ENCODE peak calls at places on chromosomes 1 and 21, in seven cellular contexts. K is GM23338, J is PC-3, X is HCT116, M is GM23248, B is neural progenitor cell, O is MM.1S. R is an unnamed sample. For H3K4me1, the result is how much of the 10 kb centered on the place peaks cover.

GRCh38 chr1:231240531-231240882 is 505 bp upstream of the GNPAT start:
- DNase-seq in X (no peak), M (peak), B (peak), O (no peak), J (peak), K (no peak), R (peak)

GRCh38 chr1:221715321-221716169 is 26.3 kb downstream of the DUSP10 start:
- DNase-seq in O (no peak), J (peak), B (peak), M (peak), K (peak), X (no peak), R (peak)

GRCh38 chr1:205935869-205936268 is 7.4 kb downstream of the SLC26A9 start:
- DNase-seq in J (no peak), K (no peak), M (no peak), B (no peak), O (no peak), X (no peak), R (no peak)

GRCh38 chr1:180837025-180837424 is 75.7 kb upstream of the KIAA1614 start:
- DNase-seq in O (no peak), B (peak), M (no peak), X (no peak), J (no peak), K (peak), R (no peak)

GRCh38 chr1:29408831-29409605 is 172.7 kb downstream of the PTPRU start:
- DNase-seq in X (no peak), M (no peak), B (no peak), J (no peak), K (no peak), O (no peak), R (no peak)

GRCh38 chr1:24903560-24903954 is 26.5 kb downstream of the RUNX3 start:
- DNase-seq in O (no peak), X (no peak), M (no peak), K (no peak), B (no peak), J (no peak), R (no peak)

GRCh38 chr1:234398849-234399381 is 25.7 kb downstream of the COA6 start:
- DNase-seq in J (peak), O (peak), B (no peak), X (no peak), K (no peak), M (peak), R (no peak)

GRCh38 chr1:233520510-233521191 is 93.3 kb upstream of the KCNK1 start:
- DNase-seq in M (peak), X (peak), K (no peak), O (no peak), J (peak), B (no peak), R (peak)

GRCh38 chr1:156152628-156153027 is 757 bp upstream of the SEMA4A start:
- DNase-seq in K (no peak), X (no peak), M (no peak), O (no peak), B (no peak), J (no peak), R (no peak)

GRCh38 chr1:171292799-171293198 is 21.2 kb upstream of the FMO4 start:
- DNase-seq in B (no peak), J (no peak), O (no peak), K (no peak), X (no peak), M (peak), R (no peak)

GRCh38 chr1:154999651-155000474 is 2.7 kb upstream of the ZBTB7B start:
- DNase-seq in M (peak), B (peak), O (peak), K (peak), J (peak), X (no peak), R (peak)

GRCh38 chr1:108142773-108143394 is 57.3 kb downstream of the SLC25A24 start:
- DNase-seq in M (peak), X (no peak), J (peak), O (no peak), B (no peak), K (no peak), R (no peak)

GRCh38 chr21:43645414-43645891 is 13.8 kb downstream of the HSF2BP start:
- DNase-seq in X (no peak), K (peak), O (peak), M (peak), J (peak), B (peak), R (peak)

GRCh38 chr1:61088163-61088840 is 5.9 kb downstream of the NFIA start:
- DNase-seq in X (no peak), J (no peak), K (peak), O (no peak), B (no peak), M (no peak), R (no peak)

GRCh38 chr1:199619202-199619601 is 408.3 kb upstream of the NR5A2 start:
- DNase-seq in O (no peak), M (no peak), B (no peak), J (no peak), X (no peak), K (peak), R (no peak)

GRCh38 chr1:208233546-208233945 is 10.6 kb downstream of the PLXNA2 start:
- DNase-seq in O (no peak), J (no peak), K (peak), X (no peak), B (peak), M (no peak), R (peak)

GRCh38 chr1:47805826-47806450 is 191.2 kb downstream of the TRABD2B start:
- DNase-seq in X (no peak), B (no peak), J (no peak), K (no peak), M (no peak), O (no peak), R (peak)

GRCh38 chr1:33273961-33274371 is 17.7 kb downstream of the ZNF362 start:
- DNase-seq in K (no peak), M (no peak), J (peak), X (no peak), O (no peak), B (no peak), R (no peak)

GRCh38 chr1:41331546-41331917 is 29.7 kb upstream of the FOXO6 start:
- DNase-seq in J (no peak), B (no peak), X (no peak), O (no peak), K (no peak), M (no peak), R (no peak)

GRCh38 chr1:119475866-119476439 is 31.1 kb upstream of the HSD3B1 start:
- DNase-seq in O (peak), B (peak), M (peak), J (peak), X (peak), K (peak), R (peak)

GRCh38 chr1:157073944-157074685 is 25.5 kb downstream of the ETV3L start:
- DNase-seq in O (peak), B (peak), K (peak), J (peak), X (peak), M (peak), R (peak)

GRCh38 chr1:222454782-222455181 is 93.1 kb downstream of the HHIPL2 start:
- DNase-seq in X (no peak), J (no peak), B (no peak), K (peak), M (peak), O (no peak), R (no peak)

GRCh38 chr1:165631403-165632151 is 543 bp downstream of the MGST3 start:
- DNase-seq in J (peak), K (peak), X (peak), M (peak), B (peak), O (peak), R (peak)

GRCh38 chr1:82564338-82564737 is 763.6 kb downstream of the ADGRL2 start:
- DNase-seq in K (no peak), B (no peak), O (no peak), J (no peak), M (no peak), X (no peak), R (no peak)

GRCh38 chr1:214123061-214123784 is 135.4 kb downstream of the PROX1 start:
- DNase-seq in O (peak), B (peak), K (peak), X (peak), J (peak), M (peak), R (peak)

GRCh38 chr1:89975540-89976125 is 19.3 kb upstream of the ZNF326 start:
- DNase-seq in K (no peak), O (no peak), B (no peak), J (no peak), M (peak), X (no peak), R (no peak)

GRCh38 chr1:161487483-161487827 is 17.8 kb upstream of the FCGR2A start:
- DNase-seq in O (no peak), X (no peak), J (peak), B (no peak), M (peak), K (no peak), R (no peak)

GRCh38 chr1:21913258-21913657 is 23.9 kb downstream of the HSPG2 start:
- DNase-seq in O (no peak), X (no peak), K (peak), B (no peak), M (no peak), J (no peak), R (no peak)

GRCh38 chr1:208149776-208150514 is 94.2 kb downstream of the PLXNA2 start:
- DNase-seq in J (no peak), B (peak), M (no peak), K (no peak), O (no peak), X (no peak), R (peak)

GRCh38 chr21:34583926-34584563 is 30.9 kb downstream of the RCAN1 start:
- DNase-seq in K (no peak), B (no peak), X (no peak), O (no peak), M (peak), J (no peak), R (no peak)

GRCh38 chr1:212928323-212929281 is 21.7 kb upstream of the VASH2 start:
- DNase-seq in X (no peak), B (peak), K (peak), O (no peak), J (no peak), M (peak), R (peak)

GRCh38 chr1:119653839-119654170 is 5.7 kb upstream of the ZNF697 start:
- DNase-seq in K (no peak), O (no peak), B (no peak), J (no peak), M (peak), X (no peak), R (no peak)

GRCh38 chr1:3465091-3465934 is 10.8 kb downstream of the ARHGEF16 start:
- DNase-seq in J (no peak), X (no peak), O (no peak), B (no peak), M (no peak), K (no peak), R (no peak)

GRCh38 chr21:17442174-17442573 is 70.7 kb upstream of the CXADR start:
- DNase-seq in J (no peak), O (no peak), K (no peak), B (peak), X (no peak), M (no peak), R (no peak)
- H3K4me1 ChIP-seq in J (under half), O (under half), K (under half), B (half or more), X (under half), M (under half), R (under half)

DNA sequence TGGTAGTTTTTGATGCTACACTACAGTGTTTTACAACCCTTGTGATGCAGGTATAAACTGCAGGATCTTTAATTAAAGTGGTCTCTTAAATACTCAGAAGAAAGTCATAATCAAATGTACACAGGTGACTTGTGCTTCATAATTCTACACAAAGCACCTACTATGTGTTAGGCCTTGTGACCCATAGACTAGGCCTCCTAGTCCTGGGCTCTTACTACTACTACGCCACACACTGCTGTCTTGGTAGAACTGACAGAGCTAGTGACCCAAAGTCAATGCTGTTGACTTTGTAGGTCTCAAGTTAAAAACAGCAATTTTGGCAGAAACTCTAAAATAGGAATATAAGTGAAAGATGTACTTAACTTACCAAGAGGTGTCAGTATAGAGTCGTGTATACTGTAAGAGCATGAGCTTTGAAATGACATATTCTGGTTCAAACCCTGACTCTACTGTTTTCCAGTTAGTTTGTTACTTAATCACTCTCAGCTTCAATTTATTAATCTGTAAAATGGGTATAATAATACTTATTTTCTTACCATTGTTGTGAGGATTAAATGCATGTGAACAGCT is 48.6 kb upstream of the LMO4 start:
- DNase-seq in X (peak), J (peak), K (peak), O (peak), M (peak), B (no peak), R (no peak)
- TF ChIP-seq EZH2phosphoT487 in X (no peak), J (no peak), K (no peak), O (no peak), M (no peak), B (no peak), R (no peak)

GRCh38 chr1:111474106-111474505 is 322 bp downstream of the C1orf162 start:
- DNase-seq in O (no peak), J (no peak), M (no peak), B (no peak), K (no peak), X (no peak), R (no peak)

GRCh38 chr1:111476761-111477309 is 3.1 kb downstream of the C1orf162 start:
- DNase-seq in B (no peak), M (no peak), K (no peak), X (no peak), O (peak), J (no peak), R (no peak)

GRCh38 chr1:111475706-111476105 is 1.9 kb downstream of the C1orf162 start:
- DNase-seq in O (no peak), M (no peak), B (no peak), X (no peak), K (no peak), J (no peak), R (no peak)

GRCh38 chr1:111476214-111476613 is 2.4 kb downstream of the C1orf162 start:
- DNase-seq in J (no peak), M (no peak), X (no peak), O (no peak), B (no peak), K (no peak), R (no peak)

DNA sequence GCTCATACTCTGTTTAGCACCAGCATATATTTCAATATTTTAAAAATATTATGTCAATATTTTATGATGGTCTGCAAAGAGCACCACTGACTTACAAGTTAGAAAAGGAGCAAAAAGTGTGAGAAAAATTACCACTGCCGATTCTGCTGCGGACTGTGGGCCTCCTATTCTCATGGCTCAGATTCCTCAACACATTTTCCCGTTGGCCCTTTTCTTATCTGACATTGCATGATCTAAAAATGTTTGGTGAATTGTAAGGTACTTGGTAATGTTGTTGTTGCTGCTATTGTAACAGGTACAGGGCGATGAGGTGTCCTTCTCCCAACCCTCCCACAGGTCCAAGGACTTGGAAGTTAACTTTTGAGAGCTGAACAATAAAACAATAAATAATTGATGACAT is 737 bp downstream of the C1orf162 start:
- DNase-seq in X (no peak), J (no peak), O (no peak), M (no peak), K (no peak), B (no peak), R (no peak)
- H3K4me1 ChIP-seq in X (under half), J (under half), O (under half), M (under half), K (under half), B (under half), R (under half)

GRCh38 chr21:33300701-33301631 is 23.8 kb upstream of the IFNAR1 start:
- DNase-seq in K (no peak), M (no peak), O (no peak), J (peak), X (no peak), B (no peak), R (no peak)
- TF ChIP-seq EZH2phosphoT487 in K (no peak), M (no peak), O (no peak), J (no peak), X (no peak), B (no peak), R (no peak)

R was measured in hepatocyte.